ENCODE peak calls at places on chromosomes 7 and 10, in nine cellular contexts. P is GM06990; T is NCI-H2081 treated with DMSO at 0.1 percent for 48 hours; L is hippocampal formation; Y is activated T-cell treated with anti-CD3 and anti-CD28 coated beads for 1 hour; Z is NCI-H446 treated with DMSO at 0.1 percent for 48 hours; F is ACHN; R is naive thymus-derived CD4-positive, alpha-beta T cell; W is islet precursor cell. V is an unnamed sample.

GRCh38 chr7:1770331-1770730 is 100.3 kb downstream of the ELFN1 start:
- DNase-seq in R (no peak), F (no peak), Z (no peak), W (no peak), L (no peak), P (no peak), Y (no peak), T (no peak), V (no peak)

GRCh38 chr10:79382491-79382941 is 35.2 kb downstream of the PPIF start:
- DNase-seq in W (no peak), L (no peak), P (no peak), R (peak), T (no peak), F (no peak), Y (no peak), Z (no peak), V (no peak)

GRCh38 chr10:77563638-77564270 is 73.9 kb downstream of the KCNMA1 start:
- DNase-seq in L (no peak), Z (no peak), R (no peak), Y (no peak), T (no peak), W (no peak), P (no peak), F (no peak), V (no peak)

GRCh38 chr10:3186365-3186764 is 13.8 kb upstream of the PITRM1 start:
- DNase-seq in T (no peak), R (no peak), W (no peak), L (no peak), F (no peak), Y (peak), Z (no peak), P (no peak), V (no peak)

GRCh38 chr7:2006921-2007381 is 225.8 kb downstream of the MAD1L1 start:
- DNase-seq in Y (no peak), R (no peak), T (no peak), Z (no peak), L (no peak), F (no peak), W (peak), P (no peak), V (no peak)

GRCh38 chr7:85573346-85573745 is 386.5 kb upstream of the SEMA3D start:
- DNase-seq in Z (no peak), R (no peak), T (no peak), Y (no peak), L (no peak), P (no peak), F (no peak), W (no peak), V (no peak)

GRCh38 chr7:115475774-115476407 is 554.0 kb downstream of the MDFIC start:
- DNase-seq in Y (no peak), L (no peak), F (no peak), W (peak), P (no peak), R (no peak), Z (no peak), T (no peak), V (no peak)

GRCh38 chr10:87677595-87677994 is 17.9 kb downstream of the PAPSS2 start:
- DNase-seq in W (no peak), F (no peak), T (no peak), L (no peak), Y (no peak), P (no peak), R (no peak), Z (no peak), V (no peak)

GRCh38 chr10:22620929-22621328 is 93.4 kb downstream of the PIP4K2A start:
- DNase-seq in P (no peak), W (no peak), F (no peak), R (no peak), Y (no peak), L (no peak), T (no peak), Z (no peak), V (no peak)

GRCh38 chr10:12351889-12352288 is 2.5 kb downstream of the CAMK1D start:
- DNase-seq in L (no peak), F (no peak), P (no peak), W (no peak), T (no peak), R (no peak), Y (no peak), Z (no peak), V (no peak)

GRCh38 chr10:13310518-13311176 is 10.8 kb upstream of the PHYH start:
- DNase-seq in L (no peak), R (no peak), T (no peak), W (no peak), Y (no peak), P (no peak), Z (no peak), F (no peak), V (no peak)

GRCh38 chr7:114082934-114083647 is 164.3 kb upstream of the PPP1R3A start:
- DNase-seq in P (no peak), Z (no peak), W (peak), T (no peak), R (no peak), L (no peak), F (no peak), Y (no peak), V (no peak)

V was measured in HFFc6.